ENCODE peak calls at places on chromosomes 3 and 15, in four cellular contexts. S is brain microvascular endothelial cell, G is body of pancreas, R is SJCRH30. B is an unnamed sample.

GRCh38 chr3:66394261-66395249 is 106.3 kb downstream of the LRIG1 start:
- DNase-seq in S (peak), G (peak), R (no peak), B (no peak)

GRCh38 chr3:97827741-97828471 is 6.1 kb downstream of the CRYBG3 start:
- DNase-seq in S (no peak), G (no peak), R (no peak), B (no peak)

GRCh38 chr3:123188058-123188457 is 13.7 kb upstream of the SEC22A start:
- DNase-seq in S (no peak), G (no peak), R (no peak), B (no peak)

GRCh38 chr3:151567477-151567876 is 106.6 kb upstream of the IGSF10 start:
- DNase-seq in S (no peak), G (no peak), R (no peak), B (no peak)

GRCh38 chr15:62488383-62488782 is 323.3 kb upstream of the C2CD4B start:
- DNase-seq in S (no peak), G (no peak), R (no peak), B (no peak)

GRCh38 chr3:73848173-73848751 is 223.5 kb upstream of the PDZRN3 start:
- DNase-seq in S (peak), G (no peak), R (no peak), B (no peak)

GRCh38 chr3:83218383-83219200 is 1457.1 kb upstream of the GBE1 start:
- DNase-seq in S (no peak), G (no peak), R (no peak), B (no peak)

GRCh38 chr3:188146219-188146618 is 7.7 kb upstream of the LPP start:
- DNase-seq in S (no peak), G (no peak), R (no peak), B (no peak)

GRCh38 chr15:82850731-82851130 is 41.3 kb downstream of the WHAMM start:
- DNase-seq in S (no peak), G (no peak), R (no peak), B (no peak)

GRCh38 chr3:14598143-14598569 is 53.4 kb upstream of the CCDC174 start:
- DNase-seq in S (peak), G (no peak), R (peak), B (no peak)

GRCh38 chr3:14357463-14357862 is 44.9 kb upstream of the SLC6A6 start:
- DNase-seq in S (no peak), G (no peak), R (peak), B (no peak)

GRCh38 chr3:55588120-55588765 is 101.1 kb upstream of the WNT5A start:
- DNase-seq in S (no peak), G (no peak), R (no peak), B (no peak)

GRCh38 chr3:43923101-43923979 is 232.6 kb downstream of the ABHD5 start:
- DNase-seq in S (no peak), G (no peak), R (no peak), B (no peak)

GRCh38 chr3:133487920-133488540 is 85.5 kb upstream of the CDV3 start:
- DNase-seq in S (no peak), G (no peak), R (no peak), B (no peak)

GRCh38 chr3:36520241-36521006 is 140.1 kb downstream of the STAC start:
- DNase-seq in S (no peak), G (no peak), R (no peak), B (no peak)

GRCh38 chr15:67186688-67187087 is 67.8 kb downstream of the AAGAB start:
- DNase-seq in S (no peak), G (peak), R (no peak), B (no peak)

GRCh38 chr3:13120928-13121552 is 47.8 kb upstream of the IQSEC1 start:
- DNase-seq in S (no peak), G (no peak), R (no peak), B (no peak)

GRCh38 chr3:57544181-57545125 is at the start of gene DNAH12:
- DNase-seq in S (no peak), G (peak), R (peak), B (no peak)

GRCh38 chr3:126908752-126909275 is 74.1 kb upstream of the PLXNA1 start:
- DNase-seq in S (no peak), G (no peak), R (no peak), B (no peak)

GRCh38 chr15:58115692-58116091 is 22.5 kb upstream of the AQP9 start:
- DNase-seq in S (no peak), G (no peak), R (no peak), B (no peak)

GRCh38 chr15:99135194-99135593 is 30.3 kb downstream of the SYNM start:
- DNase-seq in S (no peak), G (no peak), R (no peak), B (no peak)

GRCh38 chr3:143826296-143826695 is 22.0 kb downstream of the SLC9A9 start:
- DNase-seq in S (no peak), G (no peak), R (no peak), B (no peak)

GRCh38 chr3:32495085-32495484 is 7.6 kb downstream of the CMTM6 start:
- DNase-seq in S (no peak), G (no peak), R (no peak), B (no peak)

GRCh38 chr3:184227481-184227935 is 1.9 kb upstream of the VWA5B2 start:
- DNase-seq in S (no peak), G (no peak), R (peak), B (no peak)

GRCh38 chr3:37899101-37899707 is 37.5 kb downstream of the CTDSPL start:
- DNase-seq in S (no peak), G (no peak), R (no peak), B (no peak)

GRCh38 chr15:61888074-61888780 is 172.0 kb downstream of the VPS13C start:
- DNase-seq in S (no peak), G (no peak), R (no peak), B (no peak)

GRCh38 chr3:106629215-106629832 is 747.9 kb upstream of the CCDC54 start:
- DNase-seq in S (no peak), G (no peak), R (no peak), B (no peak)

GRCh38 chr15:39213385-39213840 is 367.5 kb upstream of the THBS1 start:
- DNase-seq in S (peak), G (peak), R (peak), B (peak)

GRCh38 chr3:184140436-184140835 is 5.3 kb downstream of the EIF2B5 start:
- DNase-seq in S (no peak), G (no peak), R (no peak), B (no peak)

GRCh38 chr15:55661431-55661830 is 73.3 kb upstream of the PYGO1 start:
- DNase-seq in S (peak), G (no peak), R (peak), B (no peak)

GRCh38 chr3:24682141-24682547 is 187.5 kb upstream of the THRB start:
- DNase-seq in S (peak), G (no peak), R (no peak), B (no peak)

GRCh38 chr15:94412979-94413741 is 181.8 kb downstream of the MCTP2 start:
- DNase-seq in S (no peak), G (no peak), R (no peak), B (peak)

GRCh38 chr15:77901921-77902750 is 175.4 kb downstream of the TBC1D2B start:
- DNase-seq in S (no peak), G (peak), R (no peak), B (no peak)

GRCh38 chr3:30612422-30613134 is 6.2 kb downstream of the TGFBR2 start:
- DNase-seq in S (no peak), G (no peak), R (no peak), B (no peak)
- H3K27ac ChIP-seq in S (no peak), G (no peak), R (no peak), B (peak)

DNA sequence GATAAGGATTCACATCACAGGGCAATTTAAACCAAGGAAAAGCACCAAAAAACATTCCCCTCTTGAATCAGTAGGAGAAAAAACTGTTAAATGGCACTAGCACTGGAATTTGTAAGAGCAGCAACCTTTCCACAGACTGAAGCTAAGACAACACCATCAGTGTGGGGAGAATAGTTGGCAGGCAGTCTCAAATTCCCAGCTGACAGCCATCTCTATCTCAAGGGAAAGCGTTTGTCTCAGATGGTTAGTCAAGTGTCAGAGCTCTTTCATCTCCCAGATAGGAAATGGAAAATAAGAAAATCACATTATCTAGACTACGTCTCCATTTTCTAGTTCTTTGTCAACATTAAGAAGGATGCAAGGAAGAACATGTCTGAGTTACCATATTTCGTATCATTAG is 228.7 kb downstream of the WDR72 start:
- DNase-seq in S (no peak), G (no peak), R (no peak), B (no peak)
- H3K27ac ChIP-seq in S (no peak), G (no peak), R (no peak), B (no peak)

DNA sequence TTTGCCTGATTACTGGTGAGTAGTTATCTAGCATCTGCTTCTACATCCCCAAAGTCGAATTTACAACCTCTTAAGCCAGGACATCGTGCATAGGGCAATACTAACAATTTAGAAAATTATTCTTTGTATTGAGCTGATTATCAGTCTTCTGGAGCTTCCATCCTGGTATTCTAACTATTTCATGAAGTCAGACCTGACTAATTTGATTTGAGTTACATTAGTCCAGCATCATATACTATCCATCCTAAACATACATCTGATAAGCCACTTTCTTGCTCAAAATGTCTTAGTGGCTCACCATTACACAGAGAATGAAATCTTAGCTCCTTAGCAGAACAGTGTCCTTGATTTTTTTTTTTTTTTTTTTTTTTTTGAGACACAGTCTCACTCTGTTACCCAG is 77.2 kb upstream of the DNAJC19 start:
- DNase-seq in S (no peak), G (no peak), R (no peak), B (no peak)
- H3K27ac ChIP-seq in S (no peak), G (no peak), R (no peak), B (no peak)

GRCh38 chr15:50971542-50971941 is 63.1 kb downstream of the AP4E1 start:
- DNase-seq in S (no peak), G (no peak), R (no peak), B (no peak)

GRCh38 chr15:50968353-50968752 is 59.9 kb downstream of the AP4E1 start:
- DNase-seq in S (no peak), G (no peak), R (no peak), B (no peak)

GRCh38 chr15:50971115-50971514 is 62.6 kb downstream of the AP4E1 start:
- DNase-seq in S (no peak), G (no peak), R (no peak), B (no peak)

GRCh38 chr15:50973605-50974004 is 65.1 kb downstream of the AP4E1 start:
- DNase-seq in S (no peak), G (no peak), R (no peak), B (no peak)

DNA sequence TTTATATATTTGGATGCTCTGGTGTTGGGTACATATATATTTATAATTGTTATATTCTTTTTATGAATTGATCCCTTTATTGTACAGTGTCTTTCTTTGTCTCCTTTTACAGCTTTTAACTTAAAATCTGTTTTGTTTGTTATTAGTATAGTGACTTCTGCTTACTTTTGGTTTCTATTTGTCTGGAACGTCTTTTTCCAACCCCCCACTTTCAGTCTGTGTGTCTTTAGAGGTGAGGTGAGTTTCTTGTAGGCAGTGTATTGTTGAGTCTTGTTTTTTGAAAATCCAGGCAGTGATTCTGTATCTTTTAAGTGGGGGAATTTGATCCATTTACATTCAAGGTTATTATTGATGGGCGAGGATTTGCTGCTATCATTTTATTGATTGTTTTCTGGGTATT is 62.0 kb downstream of the AP4E1 start:
- DNase-seq in S (no peak), G (no peak), R (no peak), B (no peak)
- H3K27ac ChIP-seq in S (no peak), G (no peak), R (no peak), B (no peak)

GRCh38 chr3:42743204-42743995 is 29.7 kb downstream of the CCDC13 start:
- DNase-seq in S (no peak), G (no peak), R (no peak), B (no peak)
- H3K27ac ChIP-seq in S (no peak), G (no peak), R (no peak), B (no peak)

GRCh38 chr15:74695597-74696397 is at the start of gene EDC3:
- DNase-seq in S (peak), G (peak), R (peak), B (no peak)

GRCh38 chr15:74696398-74696729 is 540 bp upstream of the EDC3 start:
- DNase-seq in S (no peak), G (no peak), R (no peak), B (no peak)

GRCh38 chr15:74692327-74692726 is 3.5 kb downstream of the EDC3 start:
- DNase-seq in S (no peak), G (no peak), R (no peak), B (no peak)

DNA sequence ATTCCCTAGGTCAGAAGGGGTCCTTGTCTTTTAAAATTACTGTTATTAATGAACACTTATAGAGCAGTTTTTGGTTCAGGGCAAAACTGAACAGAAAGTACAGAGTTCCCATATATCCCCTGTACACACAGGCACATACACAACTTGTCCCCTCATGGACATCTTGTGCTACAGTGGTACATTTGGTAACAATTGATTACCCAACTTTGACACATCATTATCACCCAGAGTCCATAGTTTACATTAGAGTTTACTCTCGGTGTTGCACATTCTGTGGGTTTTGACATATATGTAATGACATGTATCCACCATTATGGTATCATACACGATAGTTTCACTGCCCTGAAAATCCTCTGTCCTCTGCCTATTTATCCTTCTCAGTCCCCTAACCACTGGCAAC is 984 bp upstream of the EDC3 start:
- DNase-seq in S (no peak), G (no peak), R (no peak), B (no peak)
- H3K27ac ChIP-seq in S (no peak), G (no peak), R (no peak), B (no peak)

B was measured in epithelial cell of prostate.